ENCODE peak calls at places on chromosomes 1 and 21, in six cellular contexts. G, C, Q, Y, M and N are unnamed samples. For H3K9me3 and H3K4me1, the result is how much of the 10 kb centered on the place peaks cover.

GRCh38 chr1:21939650-21940374 is 2.7 kb upstream of the HSPG2 start:
- DNase-seq in G (peak), M (peak), Y (peak), C (peak), Q (peak), N (no peak)

GRCh38 chr1:223010552-223011229 is 132.4 kb downstream of the TLR5 start:
- DNase-seq in Y (no peak), Q (no peak), M (no peak), G (no peak), C (no peak), N (no peak)

GRCh38 chr1:227883641-227884301 is 64.0 kb downstream of the WNT9A start:
- DNase-seq in Y (peak), M (peak), Q (no peak), G (no peak), C (no peak), N (no peak)

GRCh38 chr1:55007626-55008025 is 8.9 kb downstream of the BSND start:
- DNase-seq in Q (no peak), M (no peak), Y (no peak), C (no peak), G (no peak), N (no peak)

GRCh38 chr1:38527373-38527966 is 332.1 kb downstream of the RRAGC start:
- DNase-seq in Q (no peak), Y (no peak), M (peak), G (no peak), C (peak), N (no peak)

GRCh38 chr1:241641748-241642592 is 1.8 kb upstream of the CHML start:
- DNase-seq in M (no peak), G (no peak), Q (no peak), Y (no peak), C (no peak), N (no peak)

GRCh38 chr1:182599339-182599738 is 4.8 kb downstream of the RGS16 start:
- DNase-seq in Q (no peak), G (no peak), M (no peak), C (no peak), Y (no peak), N (no peak)

GRCh38 chr1:27438621-27439061 is 46.2 kb downstream of the GPR3 start:
- DNase-seq in M (no peak), C (no peak), Q (no peak), G (no peak), Y (no peak), N (no peak)

GRCh38 chr1:59422921-59423575 is 126.2 kb downstream of the FGGY start:
- DNase-seq in M (peak), Y (peak), C (no peak), G (peak), Q (peak), N (no peak)

GRCh38 chr1:150813028-150813707 is 5.1 kb upstream of the CTSK start:
- DNase-seq in Q (peak), M (peak), C (peak), G (peak), Y (peak), N (no peak)

GRCh38 chr21:28742527-28742926 is 250.2 kb downstream of the LTN1 start:
- DNase-seq in Q (no peak), C (no peak), M (no peak), G (no peak), Y (no peak), N (no peak)

GRCh38 chr1:96367791-96368190 is 353.8 kb upstream of the PTBP2 start:
- DNase-seq in C (no peak), Y (no peak), G (no peak), Q (no peak), M (no peak), N (no peak)

GRCh38 chr1:117648015-117648414 is 42.2 kb downstream of the TENT5C start:
- DNase-seq in C (no peak), M (no peak), Q (no peak), Y (no peak), G (no peak), N (no peak)

GRCh38 chr1:248810727-248811513 is 14.8 kb downstream of the SH3BP5L start:
- DNase-seq in G (no peak), Y (no peak), Q (peak), C (no peak), M (no peak), N (no peak)

GRCh38 chr1:113980120-113980519 is 846 bp downstream of the OLFML3 start:
- DNase-seq in Y (no peak), M (no peak), Q (peak), G (peak), C (no peak), N (no peak)

GRCh38 chr1:152932170-152932811 is 14.7 kb upstream of the SPRR5 start:
- DNase-seq in Q (no peak), M (no peak), C (no peak), Y (no peak), G (no peak), N (no peak)

GRCh38 chr1:152928671-152929070 is 18.3 kb upstream of the SPRR5 start:
- DNase-seq in G (no peak), Y (no peak), C (no peak), M (no peak), Q (no peak), N (no peak)

GRCh38 chr1:152933196-152933595 is 13.8 kb upstream of the SPRR5 start:
- DNase-seq in G (no peak), Q (no peak), Y (no peak), M (no peak), C (no peak), N (no peak)
- H3K9me3 ChIP-seq in G (under half), Q (under half), Y (under half), M (under half), C (under half), N (under half)

GRCh38 chr1:45926302-45926701 is 122.9 kb downstream of the MAST2 start:
- DNase-seq in M (no peak), Y (no peak), G (no peak), Q (no peak), C (no peak), N (no peak)

GRCh38 chr1:45923343-45923742 is 119.9 kb downstream of the MAST2 start:
- DNase-seq in Q (no peak), M (no peak), C (no peak), Y (no peak), G (no peak), N (no peak)

GRCh38 chr1:45928486-45929205 is 125.2 kb downstream of the MAST2 start:
- DNase-seq in Y (no peak), C (no peak), M (no peak), G (no peak), Q (no peak), N (no peak)

GRCh38 chr1:45924736-45925135 is 121.3 kb downstream of the MAST2 start:
- DNase-seq in C (no peak), G (no peak), Q (no peak), M (no peak), Y (no peak), N (no peak)

DNA sequence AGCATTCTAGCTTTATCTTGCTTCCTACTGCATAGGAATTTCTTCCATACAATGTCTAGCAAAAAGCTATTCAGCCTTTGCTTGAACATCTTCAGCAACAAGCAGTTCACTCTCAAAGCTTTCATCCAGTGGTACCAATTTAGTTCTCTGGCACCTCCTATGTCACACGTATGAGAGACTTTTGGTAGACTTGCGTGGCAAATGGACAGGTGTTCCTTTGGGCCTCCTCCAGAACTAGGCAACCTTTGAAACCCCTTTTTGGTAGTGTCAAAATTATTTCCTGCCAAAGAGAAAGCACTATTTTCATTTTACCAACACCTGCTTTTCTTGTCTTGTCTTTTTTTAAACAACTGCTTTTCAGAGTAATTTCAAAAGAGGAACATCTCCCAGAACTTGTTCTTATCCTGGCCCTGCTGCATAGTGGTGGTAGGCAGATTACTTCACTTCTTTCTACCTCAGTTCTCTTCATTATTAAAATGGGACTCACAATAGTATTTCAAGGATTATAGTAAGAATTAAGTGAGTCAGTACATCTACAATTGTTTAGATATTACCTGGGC is 122.4 kb downstream of the MAST2 start:
- DNase-seq in Q (no peak), M (no peak), G (no peak), Y (no peak), C (no peak), N (no peak)
- H3K4me1 ChIP-seq in Q (under half), M (under half), G (under half), Y (under half), C (under half), N (under half)

DNA sequence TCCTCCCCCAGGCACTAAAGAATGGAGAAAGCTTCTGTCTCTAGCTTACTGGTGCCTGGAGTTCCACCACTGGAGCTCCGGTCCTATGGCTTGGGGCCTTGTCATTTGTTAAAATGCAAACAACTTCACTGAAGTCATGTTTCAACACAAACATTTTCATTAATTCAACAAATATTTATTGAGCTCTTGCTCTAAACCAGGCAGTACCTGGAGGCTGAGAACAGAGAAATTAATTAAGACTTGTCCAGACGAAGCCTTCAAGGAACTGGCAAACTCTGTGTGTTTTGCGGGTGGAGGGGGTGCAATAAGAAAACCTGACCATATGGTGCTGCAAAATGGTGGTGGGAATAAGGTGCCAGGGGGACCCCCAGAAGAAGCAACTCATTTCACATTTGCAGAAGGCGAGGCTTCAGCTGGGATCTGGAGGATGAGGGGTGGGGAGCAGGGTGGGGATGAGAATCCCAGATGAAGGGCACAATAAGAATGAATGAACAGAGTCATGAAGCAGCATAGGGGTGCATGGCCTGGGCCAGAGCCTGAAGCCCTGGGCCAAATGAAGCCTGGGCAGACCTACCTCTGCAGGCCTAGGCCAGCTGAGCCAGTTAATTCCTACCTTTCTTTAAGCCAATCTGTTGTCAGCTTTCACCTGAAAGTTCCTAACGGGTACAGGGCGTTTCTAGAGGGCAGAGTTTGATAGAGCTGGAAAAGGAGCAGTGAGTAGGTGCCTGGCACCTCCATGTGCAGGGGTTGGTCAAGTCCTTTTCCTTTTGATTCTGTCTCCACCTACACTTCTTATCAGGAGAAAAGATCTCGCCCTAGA is 304.7 kb downstream of the MATN1 start:
- DNase-seq in M (no peak), C (no peak), Y (peak), G (no peak), Q (no peak), N (no peak)
- H3K27ac ChIP-seq in M (no peak), C (no peak), Y (no peak), G (no peak), Q (no peak), N (peak)

GRCh38 chr1:56450004-56450666 is 129.2 kb downstream of the PLPP3 start:
- DNase-seq in Q (no peak), G (no peak), M (no peak), C (no peak), Y (no peak), N (no peak)
- H3K9me3 ChIP-seq in Q (under half), G (under half), M (under half), C (under half), Y (under half), N (under half)

GRCh38 chr1:45545553-45546310 is 4.9 kb upstream of the AKR1A1 start:
- DNase-seq in Y (no peak), Q (no peak), G (no peak), M (peak), C (no peak), N (no peak)
- H3K4me1 ChIP-seq in Y (under half), Q (under half), G (under half), M (under half), C (under half), N (under half)

DNA sequence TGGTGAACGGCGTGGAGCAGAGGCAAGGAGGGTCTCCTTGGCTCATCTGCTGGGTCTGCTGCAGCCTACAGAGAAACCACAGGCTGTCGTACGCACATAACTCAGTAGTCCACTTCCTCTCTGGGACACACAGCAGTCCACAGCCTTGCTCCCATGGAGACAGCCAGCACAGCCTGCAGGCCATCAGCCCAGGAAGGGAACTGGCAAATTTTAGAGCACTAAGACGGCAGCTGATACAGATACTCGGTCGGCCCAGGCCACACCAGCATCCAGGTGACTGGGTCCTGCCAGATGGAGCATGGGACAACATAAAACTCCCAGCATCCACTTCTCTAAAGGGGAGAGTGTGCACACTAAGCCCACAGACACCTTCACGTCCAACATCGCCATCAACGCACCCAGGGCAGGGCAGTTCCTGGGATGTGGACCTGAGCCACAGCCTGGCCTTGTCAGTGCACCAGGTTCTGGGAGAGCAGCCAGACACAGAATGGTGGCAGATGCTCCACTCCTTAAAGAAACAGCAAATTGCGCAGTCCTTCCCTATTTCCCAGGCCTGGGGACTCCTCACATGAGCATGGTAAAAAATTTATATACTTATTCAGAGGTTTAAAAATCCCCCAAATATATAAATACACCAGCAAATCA is 247.1 kb upstream of the RAB4A start:
- DNase-seq in M (peak), G (peak), C (no peak), Q (no peak), Y (no peak), N (no peak)
- H3K27ac ChIP-seq in M (no peak), G (peak), C (no peak), Q (no peak), Y (no peak), N (peak)